ENCODE peak calls at places on chromosome 1, in ten cellular contexts. I, G, Q, H, F, T, Z, K, A and X are unnamed samples.

GRCh38 chr1:3052501-3052900 is 16.5 kb upstream of the PRDM16 start:
- DNase-seq in I (no peak), G (no peak), Q (no peak), H (no peak), F (no peak), T (no peak), Z (no peak), K (no peak), A (no peak), X (no peak)

GRCh38 chr1:117886101-117886795 is 43.2 kb downstream of the GDAP2 start:
- DNase-seq in I (no peak), G (no peak), Q (no peak), H (no peak), F (no peak), T (no peak), Z (peak), K (no peak), A (peak), X (peak)

GRCh38 chr1:15043934-15044333 is 109.6 kb upstream of the TMEM51 start:
- DNase-seq in I (no peak), G (no peak), Q (no peak), H (no peak), F (no peak), T (no peak), Z (no peak), K (no peak), A (no peak), X (no peak)

GRCh38 chr1:162633327-162633762 is 1.1 kb downstream of the DDR2 start:
- DNase-seq in I (no peak), G (no peak), Q (no peak), H (peak), F (no peak), T (no peak), Z (no peak), K (no peak), A (peak), X (no peak)

GRCh38 chr1:207808322-207808705 is 56.5 kb downstream of the CD46 start:
- DNase-seq in I (no peak), G (no peak), Q (no peak), H (no peak), F (no peak), T (no peak), Z (no peak), K (no peak), A (no peak), X (no peak)

GRCh38 chr1:6517435-6517851 is 26.0 kb upstream of the PLEKHG5 start:
- DNase-seq in I (no peak), G (no peak), Q (no peak), H (no peak), F (no peak), T (no peak), Z (no peak), K (no peak), A (no peak), X (no peak)

GRCh38 chr1:183230403-183230802 is 44.3 kb downstream of the LAMC2 start:
- DNase-seq in I (no peak), G (no peak), Q (no peak), H (no peak), F (no peak), T (no peak), Z (no peak), K (no peak), A (peak), X (peak)

GRCh38 chr1:110850145-110850544 is 22.8 kb upstream of the CD53 start:
- DNase-seq in I (no peak), G (no peak), Q (no peak), H (no peak), F (no peak), T (no peak), Z (no peak), K (no peak), A (no peak), X (no peak)

GRCh38 chr1:62621907-62622306 is 24.6 kb downstream of the ANGPTL3 start:
- DNase-seq in I (no peak), G (no peak), Q (no peak), H (no peak), F (peak), T (peak), Z (peak), K (no peak), A (peak), X (peak)

GRCh38 chr1:153550827-153551512 is 1.9 kb upstream of the S100A3 start:
- DNase-seq in I (no peak), G (no peak), Q (no peak), H (no peak), F (no peak), T (no peak), Z (no peak), K (no peak), A (no peak), X (no peak)

GRCh38 chr1:55472784-55473183 is 257.6 kb upstream of the USP24 start:
- DNase-seq in I (no peak), G (no peak), Q (no peak), H (no peak), F (peak), T (no peak), Z (no peak), K (no peak), A (peak), X (peak)

GRCh38 chr1:26102046-26102925 is 9.3 kb upstream of the PDIK1L start:
- DNase-seq in I (no peak), G (no peak), Q (no peak), H (no peak), F (no peak), T (no peak), Z (no peak), K (no peak), A (no peak), X (no peak)

GRCh38 chr1:167584581-167584980 is 31.0 kb upstream of the CREG1 start:
- DNase-seq in I (no peak), G (no peak), Q (no peak), H (no peak), F (no peak), T (no peak), Z (no peak), K (no peak), A (peak), X (no peak)

GRCh38 chr1:112626193-112626592 is 6.6 kb downstream of the CAPZA1 start:
- DNase-seq in I (no peak), G (no peak), Q (no peak), H (no peak), F (no peak), T (no peak), Z (no peak), K (no peak), A (no peak), X (no peak)

GRCh38 chr1:116424438-116424837 is 51.4 kb downstream of the ATP1A1 start:
- DNase-seq in I (no peak), G (no peak), Q (no peak), H (no peak), F (no peak), T (no peak), Z (no peak), K (no peak), A (no peak), X (no peak)

GRCh38 chr1:26529655-26530539 is at the start of gene RPS6KA1:
- DNase-seq in I (peak), G (peak), Q (peak), H (peak), F (peak), T (peak), Z (no peak), K (no peak), A (peak), X (peak)

GRCh38 chr1:81799939-81800740 is 594 bp upstream of the ADGRL2 start:
- DNase-seq in I (no peak), G (no peak), Q (no peak), H (peak), F (no peak), T (peak), Z (no peak), K (no peak), A (peak), X (peak)

GRCh38 chr1:246032984-246033383 is 474.1 kb downstream of the SMYD3 start:
- DNase-seq in I (no peak), G (no peak), Q (no peak), H (no peak), F (no peak), T (no peak), Z (no peak), K (no peak), A (no peak), X (no peak)

GRCh38 chr1:107147813-107148212 is 7.0 kb downstream of the NTNG1 start:
- DNase-seq in I (no peak), G (no peak), Q (no peak), H (no peak), F (no peak), T (no peak), Z (no peak), K (no peak), A (no peak), X (peak)

GRCh38 chr1:157140068-157140588 is 1.9 kb upstream of the ETV3 start:
- DNase-seq in I (no peak), G (no peak), Q (no peak), H (no peak), F (no peak), T (no peak), Z (no peak), K (no peak), A (no peak), X (no peak)

GRCh38 chr1:236151739-236152424 is 9.5 kb downstream of the GPR137B start:
- DNase-seq in I (no peak), G (no peak), Q (no peak), H (no peak), F (no peak), T (no peak), Z (no peak), K (no peak), A (no peak), X (no peak)

GRCh38 chr1:70483342-70483741 is 72.3 kb downstream of the CTH start:
- DNase-seq in I (no peak), G (no peak), Q (no peak), H (no peak), F (no peak), T (no peak), Z (no peak), K (no peak), A (no peak), X (no peak)

GRCh38 chr1:229180161-229180560 is 90.8 kb upstream of the RAB4A start:
- DNase-seq in I (no peak), G (no peak), Q (no peak), H (no peak), F (no peak), T (no peak), Z (no peak), K (no peak), A (no peak), X (no peak)

GRCh38 chr1:29586991-29587745 is 350.8 kb downstream of the PTPRU start:
- DNase-seq in I (no peak), G (no peak), Q (no peak), H (no peak), F (no peak), T (no peak), Z (no peak), K (no peak), A (no peak), X (no peak)

GRCh38 chr1:14775434-14775833 is 176.9 kb downstream of the KAZN start:
- DNase-seq in I (no peak), G (no peak), Q (no peak), H (no peak), F (no peak), T (no peak), Z (no peak), K (no peak), A (no peak), X (no peak)

GRCh38 chr1:84344286-84344685 is 42.8 kb downstream of the SAMD13 start:
- DNase-seq in I (no peak), G (no peak), Q (no peak), H (no peak), F (no peak), T (no peak), Z (peak), K (no peak), A (no peak), X (peak)

GRCh38 chr1:9250586-9251381 is 16.2 kb downstream of the H6PD start:
- DNase-seq in I (no peak), G (no peak), Q (no peak), H (no peak), F (no peak), T (no peak), Z (no peak), K (no peak), A (no peak), X (no peak)

GRCh38 chr1:192766009-192766625 is 42.7 kb upstream of the RGS2 start:
- DNase-seq in I (no peak), G (no peak), Q (no peak), H (no peak), F (no peak), T (peak), Z (peak), K (no peak), A (no peak), X (peak)

GRCh38 chr1:10778640-10779039 is 17.8 kb downstream of the CASZ1 start:
- DNase-seq in I (no peak), G (no peak), Q (no peak), H (no peak), F (no peak), T (no peak), Z (no peak), K (no peak), A (no peak), X (no peak)

GRCh38 chr1:168264296-168264695 is 16.4 kb upstream of the TBX19 start:
- DNase-seq in I (no peak), G (no peak), Q (no peak), H (no peak), F (no peak), T (no peak), Z (no peak), K (no peak), A (no peak), X (no peak)

GRCh38 chr1:10424034-10424433 is 6.2 kb upstream of the CENPS start:
- DNase-seq in I (no peak), G (no peak), Q (no peak), H (no peak), F (no peak), T (no peak), Z (no peak), K (no peak), A (peak), X (peak)

GRCh38 chr1:209759829-209760359 is 4.0 kb downstream of the TRAF3IP3 start:
- DNase-seq in I (no peak), G (no peak), Q (no peak), H (no peak), F (no peak), T (no peak), Z (no peak), K (no peak), A (no peak), X (no peak)

GRCh38 chr1:27686223-27686990 is 14.4 kb upstream of the IFI6 start:
- DNase-seq in I (no peak), G (no peak), Q (no peak), H (no peak), F (peak), T (no peak), Z (no peak), K (no peak), A (no peak), X (no peak)

GRCh38 chr1:52554756-52555155 is 1.9 kb upstream of the TUT4 start:
- DNase-seq in I (no peak), G (no peak), Q (no peak), H (no peak), F (no peak), T (no peak), Z (no peak), K (no peak), A (no peak), X (peak)

GRCh38 chr1:206658264-206658980 is 23.1 kb downstream of the DYRK3 start:
- DNase-seq in I (peak), G (no peak), Q (peak), H (peak), F (no peak), T (no peak), Z (no peak), K (peak), A (peak), X (no peak)